ENCODE peak calls at places on chromosomes 13 and 19, in five cellular contexts. U is iPS-NIHi11, N is heart left ventricle, X is bronchial epithelial cell, M is EH. W is an unnamed sample.

GRCh38 chr13:22137361-22138050 is 466.6 kb downstream of the FGF9 start:
- DNase-seq in N (no peak), U (no peak), X (no peak), M (no peak), W (no peak)

GRCh38 chr19:5262721-5263120 is 77.9 kb downstream of the PTPRS start:
- DNase-seq in N (no peak), X (no peak), M (no peak), U (no peak), W (no peak)

GRCh38 chr13:103692442-103692841 is 626.2 kb upstream of the SLC10A2 start:
- DNase-seq in X (no peak), M (no peak), N (no peak), U (no peak), W (no peak)

GRCh38 chr19:50046649-50047503 is 21.1 kb downstream of the ZNF473 start:
- DNase-seq in M (peak), N (no peak), X (no peak), U (peak), W (peak)

GRCh38 chr13:99908129-99908805 is 63.3 kb downstream of the ZIC5 start:
- DNase-seq in M (no peak), N (no peak), X (no peak), U (no peak), W (no peak)

GRCh38 chr19:42388851-42389489 is 1.1 kb downstream of the CNFN start:
- DNase-seq in X (no peak), N (peak), U (no peak), M (no peak), W (no peak)

GRCh38 chr13:82136880-82137279 is 1745.4 kb downstream of the SLITRK1 start:
- DNase-seq in U (no peak), X (peak), M (no peak), N (no peak), W (no peak)

GRCh38 chr13:108276060-108276459 is 6.5 kb downstream of the TNFSF13B start:
- DNase-seq in U (no peak), M (no peak), N (no peak), X (no peak), W (no peak)

GRCh38 chr13:52707375-52707774 is 32.2 kb downstream of the CNMD start:
- DNase-seq in U (peak), X (no peak), M (no peak), N (no peak), W (no peak)

GRCh38 chr19:46753420-46754155 is 7.3 kb upstream of the STRN4 start:
- DNase-seq in U (peak), N (no peak), M (peak), X (peak), W (peak)

GRCh38 chr13:101511766-101512165 is 59.3 kb downstream of the ITGBL1 start:
- DNase-seq in M (peak), U (no peak), X (no peak), N (no peak), W (no peak)

GRCh38 chr19:47351545-47351944 is 2.4 kb downstream of the DHX34 start:
- DNase-seq in M (peak), N (no peak), U (peak), X (peak), W (no peak)

GRCh38 chr19:10289167-10289835 is 451 bp upstream of the ICAM5 start:
- DNase-seq in U (peak), N (no peak), M (peak), X (peak), W (peak)

GRCh38 chr19:6510618-6511017 is 8.5 kb upstream of the TUBB4A start:
- DNase-seq in X (no peak), U (no peak), M (no peak), N (no peak), W (no peak)

GRCh38 chr13:95479706-95480105 is 72.8 kb upstream of the CLDN10 start:
- DNase-seq in U (no peak), N (no peak), M (no peak), X (no peak), W (no peak)

GRCh38 chr19:12884926-12885748 is 1.9 kb downstream of the KLF1 start:
- DNase-seq in X (peak), U (peak), M (peak), N (peak), W (peak)

GRCh38 chr19:33374406-33374703 is 846 bp downstream of the CEBPG start:
- DNase-seq in U (no peak), X (peak), M (peak), N (no peak), W (peak)

GRCh38 chr19:16143399-16144215 is at the start of gene HSH2D:
- DNase-seq in N (peak), M (no peak), X (peak), U (peak), W (no peak)

GRCh38 chr13:41668130-41668757 is 210.9 kb downstream of the RGCC start:
- DNase-seq in U (peak), M (peak), X (peak), N (no peak), W (peak)

GRCh38 chr13:42066542-42066941 is 18.1 kb downstream of the DGKH start:
- DNase-seq in N (no peak), M (peak), X (no peak), U (no peak), W (no peak)

GRCh38 chr13:103224804-103225203 is 158.6 kb upstream of the SLC10A2 start:
- DNase-seq in M (no peak), X (no peak), N (no peak), U (no peak), W (no peak)

GRCh38 chr19:13441810-13442512 is 64.3 kb downstream of the CACNA1A start:
- DNase-seq in M (peak), U (peak), X (peak), N (no peak), W (no peak)

GRCh38 chr19:48752511-48753365 is at the start of gene FUT1:
- DNase-seq in X (peak), N (peak), M (peak), U (peak), W (no peak)

GRCh38 chr19:18429717-18430416 is 8.1 kb downstream of the ISYNA1 start:
- DNase-seq in N (no peak), X (no peak), U (no peak), M (no peak), W (no peak)

GRCh38 chr13:51910508-51910907 is 48.7 kb downstream of the CCDC70 start:
- DNase-seq in X (no peak), N (no peak), M (no peak), U (no peak), W (no peak)

GRCh38 chr13:49020940-49021548 is 45.3 kb downstream of the FNDC3A start:
- DNase-seq in M (peak), U (peak), N (no peak), X (peak), W (no peak)

GRCh38 chr19:49637865-49638350 is 2.0 kb downstream of the RRAS start:
- DNase-seq in N (peak), U (peak), M (peak), X (peak), W (peak)

GRCh38 chr19:42380155-42380554 is 9.9 kb downstream of the CNFN start:
- DNase-seq in X (no peak), M (no peak), U (no peak), N (no peak), W (no peak)

GRCh38 chr13:33405371-33405770 is 119.8 kb upstream of the STARD13 start:
- DNase-seq in N (no peak), U (no peak), X (no peak), M (no peak), W (no peak)

GRCh38 chr13:63393112-63393511 is 1977.5 kb upstream of the PCDH20 start:
- DNase-seq in U (no peak), N (no peak), X (no peak), M (no peak), W (no peak)

GRCh38 chr13:41550239-41550638 is 92.9 kb downstream of the RGCC start:
- DNase-seq in M (no peak), U (no peak), N (no peak), X (no peak), W (no peak)

W was measured in SK-N-DZ.